ENCODE peak calls at places on chromosomes 1 and 21, in nine cellular contexts. U is breast epithelium, K is esophagus squamous epithelium, W is stomach, I is K562, C is tibial nerve, Y is body of pancreas, N is thyroid gland, P is lower leg skin. H is an unnamed sample.

GRCh38 chr1:76046149-76046548 is 28.4 kb upstream of the ST6GALNAC3 start:
- DNase-seq in U (no peak), K (no peak), W (no peak), I (no peak), C (no peak), Y (no peak), N (no peak), P (no peak), H (no peak)

GRCh38 chr1:1239247-1239623 is 7.2 kb downstream of the B3GALT6 start:
- DNase-seq in U (no peak), K (no peak), W (no peak), I (no peak), C (no peak), Y (no peak), N (no peak), P (no peak), H (no peak)

GRCh38 chr1:117093091-117093534 is 28.4 kb downstream of the TRIM45 start:
- DNase-seq in U (no peak), K (no peak), W (peak; percentile 31), I (peak; percentile 83), C (no peak), Y (no peak), N (peak; percentile 82), P (no peak), H (no peak)

GRCh38 chr1:169795687-169796086 is 980 bp upstream of the METTL18 start:
- DNase-seq in U (no peak), K (no peak), W (no peak), I (peak; percentile 46), C (no peak), Y (no peak), N (no peak), P (no peak), H (peak; percentile 44)

GRCh38 chr1:25501235-25502058 is 42.0 kb upstream of the LDLRAP1 start:
- DNase-seq in U (no peak), K (no peak), W (no peak), I (peak; percentile 39), C (no peak), Y (no peak), N (no peak), P (no peak), H (no peak)

GRCh38 chr1:53735681-53736080 is 3.3 kb downstream of the GLIS1 start:
- DNase-seq in U (no peak), K (no peak), W (no peak), I (no peak), C (no peak), Y (no peak), N (no peak), P (peak; percentile 52), H (no peak)

GRCh38 chr1:61157420-61157987 is 75.1 kb downstream of the NFIA start:
- DNase-seq in U (no peak), K (no peak), W (no peak), I (no peak), C (no peak), Y (no peak), N (no peak), P (no peak), H (peak; percentile 68)

GRCh38 chr1:244346972-244347618 is 104.6 kb downstream of the ADSS2 start:
- DNase-seq in U (no peak), K (no peak), W (no peak), I (no peak), C (no peak), Y (no peak), N (no peak), P (peak; percentile 42), H (no peak)

GRCh38 chr1:234132799-234133198 is 228.3 kb downstream of the SLC35F3 start:
- DNase-seq in U (no peak), K (no peak), W (no peak), I (no peak), C (no peak), Y (no peak), N (no peak), P (no peak), H (no peak)

GRCh38 chr1:109763646-109764415 is at the start of gene EPS8L3:
- DNase-seq in U (no peak), K (no peak), W (peak; percentile 80), I (no peak), C (peak; percentile 4), Y (peak; percentile 19), N (no peak), P (peak; percentile 74), H (no peak)

GRCh38 chr1:232417849-232418248 is 212.1 kb downstream of the SIPA1L2 start:
- DNase-seq in U (no peak), K (no peak), W (no peak), I (no peak), C (no peak), Y (no peak), N (no peak), P (no peak), H (no peak)

GRCh38 chr1:151213560-151213959 is 15.2 kb downstream of the PIP5K1A start:
- DNase-seq in U (no peak), K (no peak), W (no peak), I (no peak), C (no peak), Y (no peak), N (no peak), P (no peak), H (no peak)

GRCh38 chr21:15141236-15141970 is 76.6 kb upstream of the NRIP1 start:
- DNase-seq in U (no peak), K (no peak), W (peak; percentile 88), I (no peak), C (no peak), Y (peak; percentile 84), N (peak; percentile 39), P (no peak), H (no peak)

GRCh38 chr21:37607081-37607480 is 240.5 kb downstream of the DYRK1A start:
- DNase-seq in U (no peak), K (no peak), W (no peak), I (no peak), C (no peak), Y (no peak), N (no peak), P (no peak), H (no peak)

GRCh38 chr1:247824023-247824422 is at the start of gene OR14A16:
- DNase-seq in U (no peak), K (no peak), W (no peak), I (no peak), C (no peak), Y (no peak), N (no peak), P (no peak), H (no peak)

GRCh38 chr1:89261926-89262540 is 10.6 kb downstream of the GBP5 start:
- DNase-seq in U (no peak), K (no peak), W (no peak), I (no peak), C (no peak), Y (no peak), N (no peak), P (no peak), H (no peak)

GRCh38 chr1:89259283-89259971 is 13.2 kb downstream of the GBP5 start:
- DNase-seq in U (no peak), K (no peak), W (no peak), I (no peak), C (no peak), Y (no peak), N (no peak), P (no peak), H (peak; percentile 73)

GRCh38 chr1:89260042-89260441 is 12.6 kb downstream of the GBP5 start:
- DNase-seq in U (no peak), K (no peak), W (no peak), I (no peak), C (no peak), Y (no peak), N (no peak), P (no peak), H (no peak)

GRCh38 chr1:89260575-89261275 is 11.9 kb downstream of the GBP5 start:
- DNase-seq in U (no peak), K (no peak), W (no peak), I (no peak), C (no peak), Y (no peak), N (no peak), P (no peak), H (no peak)

DNA sequence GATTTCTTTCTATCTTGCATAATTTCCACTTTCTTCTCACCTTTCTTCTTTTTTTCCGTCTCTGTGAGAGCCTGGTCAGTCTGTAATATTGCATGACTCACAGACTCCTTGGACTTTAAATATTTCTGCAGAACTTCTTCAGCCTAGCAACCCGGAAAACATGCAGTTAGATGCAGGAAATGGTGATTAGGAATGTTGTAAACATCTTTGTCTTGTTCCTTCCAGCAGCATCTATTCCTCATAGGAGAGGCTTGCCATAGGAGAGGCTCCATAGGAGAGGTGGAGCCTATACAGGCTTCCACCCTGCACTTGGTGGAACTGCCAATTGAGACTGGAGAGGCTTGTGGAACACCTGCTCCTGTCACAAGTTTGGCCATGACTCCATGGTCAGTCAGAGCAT is 10.0 kb downstream of the GBP5 start:
- DNase-seq in U (no peak), K (no peak), W (no peak), I (no peak), C (no peak), Y (no peak), N (no peak), P (no peak), H (no peak)
- H3K4me3 ChIP-seq in U (no peak overlapping the region), K (peak overlapping the region; percentile 26), W (no peak overlapping the region), I (no peak overlapping the region), C (peak overlapping the region; percentile 23), Y (no peak overlapping the region), N (no peak overlapping the region), P (no peak overlapping the region), H (no peak overlapping the region)

GRCh38 chr1:167121375-167122120 is 27.7 kb downstream of the STYXL2 start:
- DNase-seq in U (peak; percentile 58), K (no peak), W (peak; percentile 83), I (no peak), C (no peak), Y (peak; percentile 68), N (peak; percentile 52), P (peak; percentile 88), H (no peak)
- TF ChIP-seq POLR2A in U (no peak), K (no peak), W (no peak), I (no peak), C (no peak), Y (no peak), N (no peak), P (no peak), H (no peak)

GRCh38 chr1:59544615-59545014 is 247.7 kb downstream of the FGGY start:
- DNase-seq in U (no peak), K (no peak), W (no peak), I (no peak), C (no peak), Y (no peak), N (no peak), P (no peak), H (no peak)
- TF ChIP-seq CTCF in U (no peak), K (no peak), W (no peak), I (no peak), C (no peak), Y (no peak), N (no peak), P (no peak), H (no peak)

DNA sequence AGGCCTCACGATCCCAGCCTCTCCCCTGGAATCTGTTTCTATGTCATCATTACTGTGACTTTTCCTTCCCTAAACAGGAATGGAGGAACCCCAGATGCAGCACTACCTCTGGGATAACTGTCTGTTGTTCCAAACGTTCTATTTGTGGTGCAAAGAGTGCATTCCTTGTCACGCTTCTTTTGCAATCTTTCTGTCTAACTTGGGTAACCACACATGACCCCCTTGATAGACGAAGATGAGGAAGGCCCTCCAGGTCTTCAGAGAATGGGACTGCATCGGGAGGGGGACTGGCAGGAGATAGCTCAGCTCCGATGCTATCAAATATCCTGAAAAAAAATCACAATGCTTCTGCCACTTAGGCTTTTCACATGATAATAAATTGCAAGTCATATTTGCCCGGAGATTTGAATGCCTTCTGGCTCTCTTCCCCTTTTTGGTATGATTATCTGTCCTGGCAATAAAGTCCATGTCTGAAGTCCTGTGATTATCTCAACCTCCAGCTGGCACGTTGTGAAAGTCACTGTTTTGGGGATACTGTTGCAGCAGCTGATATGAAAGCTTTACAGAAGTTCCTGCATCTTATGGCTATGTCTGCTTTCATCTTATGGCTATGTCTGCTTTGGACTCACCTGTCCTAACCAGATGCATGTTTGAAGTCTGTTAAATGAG is 148.7 kb upstream of the LMO4 start:
- DNase-seq in U (no peak), K (no peak), W (no peak), I (peak; percentile 40), C (no peak), Y (no peak), N (no peak), P (no peak), H (peak; percentile 84)
- H3K4me3 ChIP-seq in U (no peak overlapping the region), K (no peak overlapping the region), W (no peak overlapping the region), I (no peak overlapping the region), C (no peak overlapping the region), Y (no peak overlapping the region), N (no peak overlapping the region), P (no peak overlapping the region), H (no peak overlapping the region)

H was measured in NB4.